ENCODE peak calls at places on chromosomes 6 and 20, in nine cellular contexts. C, G, E, N, J, P, F, B and Z are unnamed samples.

GRCh38 chr20:10428008-10428407 is 6.0 kb downstream of the MKKS start:
- DNase-seq in C (no peak), G (no peak), E (no peak), N (no peak), J (no peak), P (no peak), F (no peak), B (no peak), Z (no peak)

GRCh38 chr6:5457983-5458683 is 196.8 kb downstream of the FARS2 start:
- DNase-seq in C (no peak), G (no peak), E (no peak), N (peak; percentile 19), J (no peak), P (no peak), F (peak; percentile 82), B (peak; percentile 87), Z (no peak)

GRCh38 chr6:26254666-26255176 is 110.3 kb upstream of the BTN3A2 start:
- DNase-seq in C (no peak), G (no peak), E (no peak), N (no peak), J (no peak), P (no peak), F (no peak), B (no peak), Z (no peak)

GRCh38 chr6:41331401-41332150 is 3.8 kb upstream of the NCR2 start:
- DNase-seq in C (no peak), G (no peak), E (no peak), N (no peak), J (no peak), P (no peak), F (no peak), B (no peak), Z (no peak)

GRCh38 chr6:147106759-147107401 is 97.3 kb upstream of the STXBP5 start:
- DNase-seq in C (no peak), G (no peak), E (no peak), N (no peak), J (no peak), P (no peak), F (no peak), B (no peak), Z (no peak)

GRCh38 chr6:154298297-154298696 is 58.3 kb downstream of the IPCEF1 start:
- DNase-seq in C (no peak), G (peak; percentile 24), E (no peak), N (no peak), J (no peak), P (no peak), F (no peak), B (no peak), Z (no peak)

GRCh38 chr6:168031411-168032382 is 34.2 kb downstream of the KIF25 start:
- DNase-seq in C (no peak), G (no peak), E (no peak), N (no peak), J (peak; percentile 36), P (no peak), F (no peak), B (no peak), Z (no peak)

GRCh38 chr6:80132942-80133517 is 26.6 kb downstream of the BCKDHB start:
- DNase-seq in C (peak; percentile 39), G (peak; percentile 27), E (peak; percentile 20), N (peak; percentile 80), J (peak; percentile 78), P (peak; percentile 3), F (no peak), B (peak; percentile 60), Z (peak; percentile 83)

GRCh38 chr6:118161364-118161763 is 254.3 kb downstream of the SLC35F1 start:
- DNase-seq in C (no peak), G (no peak), E (no peak), N (no peak), J (no peak), P (no peak), F (no peak), B (no peak), Z (no peak)

GRCh38 chr6:125363010-125363359 is 61.2 kb upstream of the HDDC2 start:
- DNase-seq in C (peak; percentile 5), G (peak; percentile 9), E (no peak), N (no peak), J (no peak), P (no peak), F (no peak), B (no peak), Z (no peak)

GRCh38 chr6:24996145-24996836 is 60.5 kb upstream of the RIPOR2 start:
- DNase-seq in C (no peak), G (no peak), E (no peak), N (no peak), J (no peak), P (no peak), F (no peak), B (no peak), Z (no peak)

GRCh38 chr6:49856282-49856681 is 10.1 kb downstream of the CRISP1 start:
- DNase-seq in C (no peak), G (no peak), E (no peak), N (no peak), J (no peak), P (no peak), F (no peak), B (no peak), Z (no peak)

GRCh38 chr20:1652104-1652503 is 5.5 kb downstream of the SIRPG start:
- DNase-seq in C (no peak), G (no peak), E (no peak), N (no peak), J (no peak), P (no peak), F (no peak), B (no peak), Z (no peak)
- H3K4me1 ChIP-seq in C (no peaks in the 10 kb centered on the region), G (no peaks in the 10 kb centered on the region), E (no peaks in the 10 kb centered on the region), N (no peaks in the 10 kb centered on the region), J (no peaks in the 10 kb centered on the region), P (no peaks in the 10 kb centered on the region), F (no peaks in the 10 kb centered on the region), B (no peaks in the 10 kb centered on the region), Z (no peaks in the 10 kb centered on the region)

GRCh38 chr20:31580706-31581105 is 24.4 kb upstream of the ID1 start:
- DNase-seq in C (no peak), G (peak; percentile 52), E (no peak), N (no peak), J (no peak), P (no peak), F (no peak), B (no peak), Z (no peak)
- TF ChIP-seq EP300 in C (no peak), G (no peak), E (no peak), N (no peak), J (no peak), P (no peak), F (no peak), B (no peak), Z (no peak)

GRCh38 chr20:23253524-23253923 is 97.1 kb upstream of the NXT1 start:
- DNase-seq in C (no peak), G (no peak), E (no peak), N (no peak), J (no peak), P (no peak), F (no peak), B (no peak), Z (no peak)

GRCh38 chr20:23254505-23254904 is 96.1 kb upstream of the NXT1 start:
- DNase-seq in C (no peak), G (no peak), E (no peak), N (no peak), J (no peak), P (no peak), F (no peak), B (no peak), Z (no peak)

GRCh38 chr20:23249541-23249940 is 101.0 kb upstream of the NXT1 start:
- DNase-seq in C (no peak), G (no peak), E (no peak), N (no peak), J (no peak), P (no peak), F (no peak), B (no peak), Z (peak; percentile 48)

GRCh38 chr20:23254034-23254433 is 96.6 kb upstream of the NXT1 start:
- DNase-seq in C (no peak), G (no peak), E (no peak), N (no peak), J (no peak), P (no peak), F (no peak), B (no peak), Z (no peak)

GRCh38 chr20:23251779-23252178 is 98.8 kb upstream of the NXT1 start:
- DNase-seq in C (no peak), G (no peak), E (no peak), N (no peak), J (no peak), P (no peak), F (no peak), B (no peak), Z (no peak)
- H3K4me1 ChIP-seq in C (peaks cover 2% of the 10 kb centered on the region), G (no peaks in the 10 kb centered on the region), E (peaks cover 2% of the 10 kb centered on the region), N (no peaks in the 10 kb centered on the region), J (peaks cover 3% of the 10 kb centered on the region), P (no peaks in the 10 kb centered on the region), F (peaks cover 8% of the 10 kb centered on the region), B (peaks cover 3% of the 10 kb centered on the region), Z (no peaks in the 10 kb centered on the region)

GRCh38 chr6:71385111-71385822 is 96.7 kb downstream of the OGFRL1 start:
- DNase-seq in C (no peak), G (no peak), E (no peak), N (no peak), J (no peak), P (no peak), F (no peak), B (no peak), Z (no peak)
- TF ChIP-seq EP300 in C (no peak), G (no peak), E (no peak), N (no peak), J (no peak), P (no peak), F (no peak), B (no peak), Z (no peak)

GRCh38 chr20:2164421-2164820 is 62.8 kb downstream of the STK35 start:
- DNase-seq in C (no peak), G (no peak), E (no peak), N (no peak), J (no peak), P (no peak), F (no peak), B (peak; percentile 13), Z (no peak)
- H3K4me1 ChIP-seq in C (no peaks in the 10 kb centered on the region), G (peaks cover 11% of the 10 kb centered on the region), E (no peaks in the 10 kb centered on the region), N (no peaks in the 10 kb centered on the region), J (no peaks in the 10 kb centered on the region), P (no peaks in the 10 kb centered on the region), F (no peaks in the 10 kb centered on the region), B (no peaks in the 10 kb centered on the region), Z (no peaks in the 10 kb centered on the region)

GRCh38 chr6:161279677-161280365 is 6.0 kb upstream of the AGPAT4 start:
- DNase-seq in C (no peak), G (no peak), E (no peak), N (no peak), J (no peak), P (no peak), F (no peak), B (no peak), Z (no peak)

GRCh38 chr6:161281092-161281491 is 7.2 kb upstream of the AGPAT4 start:
- DNase-seq in C (no peak), G (no peak), E (no peak), N (no peak), J (no peak), P (no peak), F (no peak), B (no peak), Z (no peak)

DNA sequence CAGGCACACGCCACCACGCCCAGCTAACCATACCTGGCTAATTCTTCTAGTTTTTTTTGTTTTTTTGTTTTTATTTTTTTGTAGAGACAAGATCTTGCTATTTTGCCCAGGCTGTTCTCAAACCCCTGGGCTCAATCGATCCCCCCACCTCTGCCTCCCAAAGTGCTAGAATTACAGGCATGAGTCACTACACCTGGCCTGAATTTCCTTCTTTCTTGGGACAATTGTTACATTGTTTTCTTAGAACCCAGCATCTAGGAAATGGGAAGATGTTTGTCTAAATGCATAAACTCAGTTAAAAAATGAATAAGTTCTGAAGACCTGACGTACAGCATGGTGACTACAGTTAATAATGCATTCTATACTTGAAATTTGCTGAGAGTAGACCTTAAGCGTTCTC is 10.8 kb upstream of the AGPAT4 start:
- DNase-seq in C (no peak), G (no peak), E (no peak), N (no peak), J (no peak), P (no peak), F (no peak), B (no peak), Z (no peak)
- TF ChIP-seq EP300 in C (no peak), G (no peak), E (no peak), N (no peak), J (no peak), P (no peak), F (no peak), B (no peak), Z (no peak)